ENCODE peak calls at places on chromosomes 11 and 22, in nine cellular contexts. H is Caco-2, G is stomach, E is tibial nerve, Q is heart right ventricle, C is sigmoid colon, Y is uterus, W is adrenal gland, R is neuronal stem cell. D is an unnamed sample. For H3K4me1, H3K27me3 and H3K9me3, the result is how much of the 10 kb centered on the place peaks cover.

GRCh38 chr11:35162795-35163194 is 23.8 kb downstream of the CD44 start:
- DNase-seq in Q (no peak), Y (no peak), C (no peak), H (no peak), E (no peak), G (no peak), R (no peak), W (no peak), D (no peak)

GRCh38 chr11:1879941-1880720 is 11.6 kb downstream of the PRR33 start:
- DNase-seq in E (peak), C (peak), Q (peak), Y (peak), H (no peak), W (peak), G (no peak), R (no peak), D (no peak)

GRCh38 chr11:2142762-2143202 is 3.6 kb upstream of the IGF2 start:
- DNase-seq in G (no peak), Q (no peak), Y (no peak), C (no peak), R (no peak), E (no peak), W (no peak), H (no peak), D (no peak)

GRCh38 chr22:29798318-29798717 is 31.1 kb downstream of the UQCR10 start:
- DNase-seq in C (no peak), R (no peak), H (no peak), Y (no peak), Q (no peak), G (no peak), W (no peak), E (no peak), D (no peak)

GRCh38 chr11:125072210-125072960 is 9.3 kb downstream of the SLC37A2 start:
- DNase-seq in Q (no peak), R (no peak), G (no peak), C (peak), E (peak), H (peak), Y (no peak), W (no peak), D (no peak)

GRCh38 chr11:27621440-27622161 is 78.7 kb downstream of the BDNF start:
- DNase-seq in G (no peak), C (no peak), Q (peak), H (no peak), R (no peak), E (no peak), Y (no peak), W (no peak), D (no peak)

GRCh38 chr11:32569313-32569881 is 14.2 kb upstream of the EIF3M start:
- DNase-seq in Y (peak), Q (no peak), R (no peak), W (no peak), H (no peak), C (no peak), G (no peak), E (no peak), D (no peak)

GRCh38 chr22:45430871-45431270 is 17.4 kb downstream of the RIBC2 start:
- DNase-seq in E (no peak), G (no peak), H (peak), W (no peak), Q (no peak), Y (peak), C (peak), R (no peak), D (no peak)

GRCh38 chr11:71206186-71206585 is 46.2 kb downstream of the SHANK2 start:
- DNase-seq in R (peak), G (peak), C (peak), H (peak), E (no peak), W (no peak), Q (no peak), Y (no peak), D (no peak)

GRCh38 chr22:49017769-49018330 is 809.8 kb downstream of the BRD1 start:
- DNase-seq in Q (no peak), R (no peak), Y (peak), H (no peak), E (no peak), G (peak), W (peak), C (peak), D (no peak)

GRCh38 chr11:2451916-2452694 is 7.3 kb downstream of the KCNQ1 start:
- DNase-seq in G (no peak), Q (no peak), H (peak), W (no peak), C (no peak), E (no peak), Y (no peak), R (no peak), D (no peak)

GRCh38 chr11:128492903-128493569 is 94.3 kb downstream of the ETS1 start:
- DNase-seq in E (no peak), Y (no peak), G (no peak), R (no peak), C (no peak), Q (no peak), W (no peak), H (no peak), D (no peak)

GRCh38 chr22:20430641-20431519 is 6.7 kb downstream of the SCARF2 start:
- DNase-seq in Y (no peak), C (peak), Q (no peak), R (peak), E (no peak), W (peak), G (peak), H (no peak), D (no peak)

GRCh38 chr11:44528103-44528502 is 37.4 kb upstream of the CD82 start:
- DNase-seq in C (no peak), R (no peak), H (no peak), W (no peak), Q (no peak), G (no peak), E (no peak), Y (no peak), D (no peak)

GRCh38 chr11:134818531-134818930 is 406.5 kb upstream of the B3GAT1 start:
- DNase-seq in E (no peak), W (no peak), C (no peak), Q (no peak), R (no peak), G (no peak), H (peak), Y (no peak), D (no peak)

GRCh38 chr11:13923716-13924650 is 38.5 kb upstream of the SPON1 start:
- DNase-seq in E (no peak), Q (no peak), W (no peak), H (no peak), G (no peak), R (no peak), C (no peak), Y (no peak), D (no peak)

GRCh38 chr22:20112623-20113511 is 3.0 kb upstream of the RANBP1 start:
- DNase-seq in G (no peak), Y (no peak), Q (no peak), E (no peak), C (no peak), H (no peak), W (no peak), R (no peak), D (no peak)

GRCh38 chr11:113272281-113272680 is 42.1 kb upstream of the TTC12 start:
- DNase-seq in C (no peak), Y (no peak), E (no peak), G (no peak), Q (no peak), R (no peak), W (no peak), H (no peak), D (no peak)

GRCh38 chr11:1228183-1228821 is 5.4 kb downstream of the MUC5B start:
- DNase-seq in W (no peak), Q (no peak), R (no peak), G (no peak), C (peak), H (peak), Y (no peak), E (no peak), D (no peak)

GRCh38 chr11:33933607-33934006 is 41.7 kb upstream of the LMO2 start:
- DNase-seq in Y (no peak), E (no peak), R (no peak), W (no peak), H (no peak), G (no peak), Q (no peak), C (no peak), D (no peak)

GRCh38 chr11:96447208-96447607 is 57.4 kb downstream of the JRKL start:
- DNase-seq in W (no peak), E (no peak), H (no peak), R (no peak), Y (no peak), Q (no peak), G (no peak), C (no peak), D (no peak)

GRCh38 chr11:83158965-83159900 is 2.3 kb downstream of the PCF11 start:
- DNase-seq in W (no peak), E (no peak), Y (no peak), C (no peak), G (no peak), R (no peak), H (no peak), Q (no peak), D (no peak)

GRCh38 chr22:29348956-29349355 is 33.5 kb upstream of the RASL10A start:
- DNase-seq in G (no peak), W (no peak), E (no peak), Y (no peak), H (no peak), R (no peak), Q (no peak), C (no peak), D (no peak)

GRCh38 chr11:14418801-14419417 is 59.9 kb upstream of the RRAS2 start:
- DNase-seq in E (no peak), G (no peak), Q (no peak), Y (no peak), C (no peak), W (no peak), H (no peak), R (no peak), D (peak)

GRCh38 chr11:76793834-76794291 is 10.7 kb downstream of the TSKU start:
- DNase-seq in E (no peak), R (no peak), Y (no peak), C (peak), G (peak), H (no peak), Q (no peak), W (no peak), D (no peak)

GRCh38 chr11:72244317-72245231 is 598 bp upstream of the PHOX2A start:
- DNase-seq in G (no peak), Q (no peak), C (no peak), H (peak), Y (no peak), R (no peak), E (no peak), W (peak), D (no peak)

GRCh38 chr11:7949934-7950333 is 8.4 kb upstream of the OR10A3 start:
- DNase-seq in W (no peak), Q (no peak), H (no peak), C (no peak), E (no peak), Y (no peak), R (no peak), G (no peak), D (no peak)

GRCh38 chr11:11841121-11841604 is 609 bp upstream of the USP47 start:
- DNase-seq in E (peak), W (no peak), G (peak), Y (peak), Q (peak), R (no peak), C (peak), H (peak), D (no peak)

GRCh38 chr11:27234043-27234668 is 128.9 kb downstream of the CCDC34 start:
- DNase-seq in G (no peak), E (peak), W (peak), C (peak), R (no peak), Q (peak), Y (peak), H (peak), D (peak)

GRCh38 chr11:17008099-17008498 is 6.1 kb downstream of the PLEKHA7 start:
- DNase-seq in Y (no peak), G (peak), E (no peak), H (peak), W (no peak), Q (no peak), R (no peak), C (peak), D (no peak)

GRCh38 chr11:45872513-45873356 is 12.7 kb upstream of the MAPK8IP1 start:
- DNase-seq in E (no peak), Q (no peak), C (no peak), W (peak), Y (no peak), H (peak), R (peak), G (peak), D (peak)

GRCh38 chr22:47163481-47163875 is 401.0 kb downstream of the TBC1D22A start:
- DNase-seq in H (peak), R (no peak), E (no peak), Q (no peak), W (no peak), C (peak), Y (peak), G (no peak), D (no peak)

GRCh38 chr11:18277560-18278271 is 11.7 kb downstream of the SAA1 start:
- DNase-seq in R (no peak), Y (no peak), G (no peak), E (peak), H (no peak), W (no peak), C (no peak), Q (no peak), D (no peak)

GRCh38 chr11:20584093-20584774 is 15.2 kb upstream of the SLC6A5 start:
- DNase-seq in Q (no peak), C (no peak), G (no peak), E (no peak), W (peak), H (no peak), Y (no peak), R (no peak), D (no peak)

GRCh38 chr11:66337103-66337899 is 1.1 kb upstream of the RIN1 start:
- DNase-seq in G (no peak), Q (no peak), R (no peak), Y (no peak), H (no peak), E (no peak), W (no peak), C (peak), D (no peak)

GRCh38 chr11:114202011-114202609 is 94.1 kb upstream of the NNMT start:
- DNase-seq in H (no peak), C (no peak), G (no peak), Q (no peak), R (no peak), Y (no peak), W (no peak), E (no peak), D (no peak)

GRCh38 chr11:119942583-119943338 is 195.2 kb downstream of the TRIM29 start:
- DNase-seq in G (no peak), R (no peak), W (no peak), H (no peak), Y (no peak), Q (no peak), C (no peak), E (no peak), D (no peak)

GRCh38 chr22:29635734-29636357 is 32.4 kb downstream of the NF2 start:
- DNase-seq in R (no peak), G (no peak), E (no peak), C (no peak), W (no peak), Y (no peak), Q (no peak), H (no peak), D (peak)

GRCh38 chr11:128599729-128600128 is 12.4 kb upstream of the ETS1 start:
- DNase-seq in C (no peak), Y (no peak), H (no peak), G (no peak), R (no peak), E (no peak), Q (no peak), W (no peak), D (no peak)

GRCh38 chr11:38594881-38595280 is 1996.8 kb upstream of the RAG2 start:
- DNase-seq in C (no peak), R (no peak), G (no peak), W (no peak), H (no peak), E (no peak), Y (no peak), Q (no peak), D (no peak)

DNA sequence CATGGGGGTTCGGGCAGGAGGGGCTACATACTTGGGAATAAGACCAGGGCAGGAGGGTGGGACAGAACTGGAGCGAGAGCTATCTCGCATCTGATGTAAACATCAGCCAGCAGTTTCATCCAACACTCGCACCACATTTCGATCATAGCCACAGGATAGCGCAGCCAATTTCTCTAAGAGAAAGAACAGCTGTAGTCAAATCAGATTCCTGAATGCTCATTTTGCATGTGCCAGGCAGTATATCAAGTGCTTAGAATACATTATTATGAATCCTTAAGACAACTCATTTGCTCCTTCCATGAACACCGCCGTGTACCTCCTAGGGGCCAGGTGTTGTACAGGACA is 14.5 kb downstream of the DGCR2 start:
- DNase-seq in Y (no peak), C (no peak), Q (no peak), W (no peak), H (no peak), G (no peak), E (no peak), R (no peak), D (no peak)
- H3K4me1 ChIP-seq in Y (under half), C (under half), Q (under half), W (under half), H (under half), G (half or more), E (under half), R (under half), D (under half)

DNA sequence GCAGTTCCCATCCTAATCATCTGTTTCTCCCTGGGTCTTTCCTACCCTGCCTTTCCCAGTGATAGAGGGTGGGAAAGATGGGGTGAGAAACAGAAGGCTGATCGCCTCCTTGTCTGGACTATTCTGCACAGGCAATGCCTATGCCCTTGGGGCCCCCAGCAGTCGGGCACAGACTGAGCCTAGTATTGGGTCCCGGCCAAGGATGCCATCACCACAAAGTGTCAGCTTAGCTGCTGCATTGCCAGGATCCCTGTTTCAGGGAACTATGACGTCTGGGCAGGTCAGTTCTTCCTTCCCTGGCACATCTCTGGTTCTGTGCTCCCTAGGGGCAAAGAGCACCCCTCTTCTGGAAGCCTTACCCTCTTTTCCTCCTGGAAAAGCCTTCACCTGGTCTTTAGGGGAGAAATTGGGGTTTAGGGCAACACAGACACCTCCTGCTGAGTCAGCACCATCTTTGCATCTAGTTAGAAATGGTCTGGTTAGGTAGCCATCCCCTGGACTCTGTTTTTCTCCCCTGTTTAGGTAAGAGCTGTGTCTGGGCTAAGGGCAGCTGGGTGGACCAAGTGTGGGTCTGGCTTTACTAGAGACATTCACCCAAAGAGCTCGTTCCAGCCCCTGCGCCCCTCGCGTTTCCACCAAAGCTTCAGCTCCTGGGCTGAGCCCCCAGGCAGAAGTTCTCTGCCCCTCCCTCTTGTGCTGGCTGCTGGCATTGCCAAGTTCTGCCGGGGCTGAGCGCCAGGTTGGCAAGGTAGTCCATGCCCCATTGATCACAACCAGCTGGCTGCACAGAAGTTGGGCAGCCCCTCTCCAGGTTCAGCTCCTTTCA is 2.0 kb downstream of the ADAMTS8 start:
- DNase-seq in Q (no peak), G (no peak), H (no peak), E (no peak), Y (no peak), W (no peak), R (no peak), C (peak), D (no peak)
- H3K27me3 ChIP-seq in Q (under half), G (under half), H (under half), E (under half), Y (under half), W (under half), R (under half), C (under half), D (half or more)

GRCh38 chr11:65112226-65112550 is 516 bp downstream of the TM7SF2 start:
- DNase-seq in E (no peak), Y (no peak), C (peak), W (no peak), H (peak), R (no peak), Q (no peak), G (no peak), D (no peak)

GRCh38 chr11:65111159-65111536 is 524 bp upstream of the TM7SF2 start:
- DNase-seq in Y (no peak), R (no peak), W (no peak), Q (no peak), G (no peak), C (no peak), H (no peak), E (no peak), D (no peak)

GRCh38 chr11:65112551-65113360 is 1.1 kb downstream of the TM7SF2 start:
- DNase-seq in C (peak), Y (peak), E (no peak), R (no peak), Q (peak), W (peak), G (peak), H (peak), D (peak)

GRCh38 chr11:65110354-65110861 is 1.3 kb upstream of the TM7SF2 start:
- DNase-seq in E (peak), R (peak), G (peak), Q (peak), W (peak), H (peak), C (peak), Y (peak), D (peak)

DNA sequence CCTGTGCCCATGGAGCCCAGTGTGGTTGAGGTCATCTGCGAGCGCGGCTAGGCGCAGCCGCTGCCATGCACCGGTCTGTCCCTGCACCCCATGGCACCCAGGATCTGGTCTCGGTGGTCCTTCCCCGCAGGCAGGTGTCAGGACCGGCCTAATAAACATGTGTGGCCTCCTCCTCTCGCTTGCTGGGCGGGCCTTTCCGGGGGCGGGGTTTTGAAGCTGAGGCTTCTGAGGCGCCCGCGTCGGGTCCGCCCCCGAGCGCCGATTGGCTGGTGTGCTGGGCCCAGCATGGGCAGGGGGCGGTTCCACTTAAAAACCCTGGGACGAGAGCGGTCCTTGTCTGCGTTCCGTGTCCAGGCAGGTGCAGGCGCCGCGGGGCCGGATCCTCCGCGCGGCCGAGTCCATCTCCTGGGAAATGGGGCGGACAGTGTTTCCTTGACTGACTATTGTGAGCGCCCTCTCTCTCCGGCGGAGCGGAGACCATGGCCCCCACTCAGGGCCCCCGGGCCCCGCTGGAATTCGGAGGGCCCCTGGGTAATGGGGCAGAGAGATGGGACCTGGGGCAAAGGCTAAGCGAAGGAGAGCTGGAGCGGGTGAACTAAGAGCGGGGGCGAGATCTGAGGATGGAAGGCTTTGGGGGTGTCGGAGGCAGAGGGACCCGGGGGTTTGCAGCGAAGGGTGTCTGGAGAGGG is at the start of gene TM7SF2:
- DNase-seq in G (peak), E (peak), R (peak), H (peak), C (peak), W (peak), Y (peak), Q (peak), D (peak)
- H3K9me3 ChIP-seq in G (under half), E (under half), R (under half), H (under half), C (under half), W (under half), Y (under half), Q (under half), D (under half)

DNA sequence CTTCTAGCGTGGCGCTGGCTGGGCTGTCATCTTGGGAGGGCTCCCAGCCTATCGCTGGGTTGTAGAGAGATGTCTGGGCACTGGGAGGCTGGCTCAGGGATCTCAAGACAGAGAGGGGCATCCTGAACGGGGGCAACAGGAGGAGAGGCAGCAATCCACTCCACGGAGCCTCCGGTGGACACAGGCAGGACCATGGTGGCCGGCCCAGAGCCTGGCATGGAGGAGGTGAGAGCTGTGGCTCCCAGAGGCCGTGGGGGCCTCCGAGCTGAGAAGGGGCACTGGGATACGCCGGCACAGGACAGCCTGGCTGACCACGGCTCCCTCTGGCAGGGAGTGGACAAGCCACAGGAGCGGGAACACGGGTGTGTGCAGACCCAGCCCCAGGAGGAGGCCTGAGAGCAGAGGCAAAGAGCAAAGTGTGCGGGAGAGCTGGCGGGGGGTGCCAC is 9.2 kb downstream of the MRGPRF start:
- DNase-seq in H (peak), Q (no peak), G (no peak), R (no peak), E (no peak), C (peak), W (no peak), Y (peak), D (no peak)
- H3K4me1 ChIP-seq in H (under half), Q (under half), G (half or more), R (under half), E (half or more), C (under half), W (under half), Y (under half), D (under half)